ENCODE peak calls at places on chromosome 3, in nine cellular contexts. A is left cardiac atrium; K is AML-193; Q is NAMALWA; W is stimulated activated CD4-positive, alpha-beta T cell treated with anti-CD3 and anti-CD28 coated beads, Interleukin-15, amount 100 ng/mL, for 1 hour; D is activated CD8-positive, alpha-beta memory T cell treated with anti-CD3 and anti-CD28 coated beads for 48 hours; U is GM19239; J is CD4-positive, alpha-beta T cell; B is anterior cingulate cortex. X is an unnamed sample.

GRCh38 chr3:107429330-107430181 is 52.3 kb downstream of the CCDC54 start:
- DNase-seq in K (peak; percentile 73), D (no peak), W (peak; percentile 37), Q (peak; percentile 82), A (peak; percentile 79), J (peak; percentile 31), B (peak; percentile 49), U (peak; percentile 65), X (peak; percentile 83)

GRCh38 chr3:101133638-101134037 is 140.4 kb upstream of the ABI3BP start:
- DNase-seq in J (no peak), K (no peak), D (no peak), U (no peak), W (no peak), Q (no peak), B (no peak), A (no peak), X (no peak)

GRCh38 chr3:160564205-160564922 is 1.0 kb downstream of the KPNA4 start:
- DNase-seq in W (no peak), K (peak; percentile 14), B (no peak), A (no peak), D (no peak), J (no peak), U (no peak), Q (peak; percentile 51), X (peak; percentile 70)

GRCh38 chr3:193764959-193765358 is 172.0 kb downstream of the OPA1 start:
- DNase-seq in J (no peak), B (no peak), Q (no peak), D (no peak), K (no peak), U (no peak), W (no peak), A (no peak), X (no peak)

GRCh38 chr3:55267206-55267930 is 219.7 kb downstream of the WNT5A start:
- DNase-seq in W (no peak), B (no peak), A (no peak), K (no peak), U (no peak), J (no peak), D (no peak), Q (no peak), X (no peak)

GRCh38 chr3:63872135-63872924 is 8.7 kb downstream of the ATXN7 start:
- DNase-seq in K (no peak), A (no peak), Q (no peak), U (no peak), D (no peak), J (no peak), W (no peak), B (no peak), X (no peak)

GRCh38 chr3:129684270-129684669 is 77.8 kb upstream of the PLXND1 start:
- DNase-seq in K (no peak), B (no peak), J (no peak), A (no peak), W (no peak), D (no peak), U (no peak), Q (no peak), X (no peak)

GRCh38 chr3:42520906-42521305 is 18.5 kb downstream of the VIPR1 start:
- DNase-seq in D (no peak), A (no peak), Q (no peak), U (no peak), J (no peak), W (no peak), B (no peak), K (no peak), X (no peak)

GRCh38 chr3:74529145-74529544 is 85.3 kb downstream of the CNTN3 start:
- DNase-seq in Q (no peak), A (no peak), J (no peak), B (no peak), U (no peak), D (no peak), W (no peak), K (no peak), X (no peak)

GRCh38 chr3:63910873-63911272 is 1.3 kb downstream of the SCAANT1 start:
- DNase-seq in A (no peak), Q (peak; percentile 34), B (no peak), K (no peak), J (no peak), D (no peak), W (no peak), U (no peak), X (no peak)

GRCh38 chr3:172059532-172059931 is 20.2 kb downstream of the FNDC3B start:
- DNase-seq in A (no peak), J (no peak), B (no peak), Q (no peak), D (no peak), U (no peak), K (no peak), W (no peak), X (no peak)

GRCh38 chr3:72100626-72101187 is 315.8 kb upstream of the PROK2 start:
- DNase-seq in Q (peak; percentile 79), W (peak; percentile 76), J (peak; percentile 53), B (peak; percentile 61), A (peak; percentile 88), D (peak; percentile 73), U (peak; percentile 58), K (peak; percentile 94), X (peak; percentile 90)

X was measured in sciatic nerve.